ENCODE peak calls at places on chromosomes 13 and 19, in seven cellular contexts. Z is Panc1, T is hepatic stellate cell, O is H54, Q is AG08396, A is AG04450, E is NCI-H2081. H is an unnamed sample.

GRCh38 chr13:100506600-100507422 is 81.8 kb downstream of the GGACT start:
- DNase-seq in T (no peak), E (peak), Z (no peak), A (no peak), Q (no peak), O (no peak), H (peak)

GRCh38 chr13:113766035-113766800 is 7.2 kb downstream of the TMEM255B start:
- DNase-seq in Z (no peak), E (no peak), T (no peak), Q (no peak), O (no peak), A (no peak), H (no peak)

GRCh38 chr19:39247701-39248664 is 673 bp downstream of the IFNL4 start:
- DNase-seq in Q (no peak), T (no peak), O (no peak), A (no peak), Z (no peak), E (no peak), H (no peak)

GRCh38 chr13:113765241-113765910 is 6.3 kb downstream of the TMEM255B start:
- DNase-seq in A (no peak), T (no peak), Z (no peak), Q (no peak), E (no peak), O (no peak), H (no peak)

GRCh38 chr19:3148503-3148902 is 12.7 kb downstream of the GNA15 start:
- DNase-seq in A (no peak), Z (no peak), T (no peak), Q (no peak), E (no peak), O (no peak), H (no peak)

GRCh38 chr19:11169896-11170678 is 14.5 kb upstream of the SPC24 start:
- DNase-seq in O (no peak), Q (no peak), E (no peak), T (no peak), Z (no peak), A (no peak), H (no peak)

GRCh38 chr13:75704942-75705320 is 68.8 kb downstream of the LMO7 start:
- DNase-seq in O (no peak), Z (no peak), Q (no peak), E (peak), A (no peak), T (no peak), H (no peak)

GRCh38 chr13:36067619-36068456 is 63.3 kb downstream of the DCLK1 start:
- DNase-seq in O (no peak), Q (no peak), T (no peak), E (no peak), A (no peak), Z (no peak), H (no peak)

GRCh38 chr19:42409477-42409876 is 17.7 kb downstream of the LIPE start:
- DNase-seq in T (no peak), Q (no peak), E (no peak), O (no peak), A (no peak), Z (no peak), H (no peak)

GRCh38 chr13:106376411-106377112 is 158.9 kb downstream of the EFNB2 start:
- DNase-seq in Q (peak), E (no peak), O (peak), Z (peak), A (peak), T (peak), H (peak)

GRCh38 chr19:49362926-49363264 is 679 bp upstream of the TEAD2 start:
- DNase-seq in Q (peak), A (no peak), E (no peak), O (peak), Z (no peak), T (no peak), H (no peak)

GRCh38 chr13:111020546-111020945 is 94.6 kb upstream of the ARHGEF7 start:
- DNase-seq in A (no peak), Q (no peak), O (no peak), Z (no peak), T (no peak), E (peak), H (no peak)

GRCh38 chr13:97621631-97622030 is 187.7 kb downstream of the RAP2A start:
- DNase-seq in E (no peak), O (no peak), Z (no peak), T (no peak), A (no peak), Q (no peak), H (no peak)

GRCh38 chr19:57362419-57362818 is 932 bp upstream of the TRAPPC2B start:
- DNase-seq in Q (no peak), O (no peak), A (no peak), T (no peak), Z (no peak), E (no peak), H (no peak)

GRCh38 chr13:60562081-60562764 is 165.2 kb downstream of the TDRD3 start:
- DNase-seq in Q (no peak), A (no peak), T (no peak), Z (no peak), E (no peak), O (no peak), H (no peak)

GRCh38 chr19:6947745-6948144 is 60.4 kb downstream of the ADGRE1 start:
- DNase-seq in Q (peak), O (peak), E (no peak), Z (no peak), A (no peak), T (no peak), H (no peak)

GRCh38 chr13:79457948-79458347 is 23.0 kb upstream of the NDFIP2 start:
- DNase-seq in Z (no peak), T (peak), O (no peak), Q (peak), E (no peak), A (peak), H (no peak)